ENCODE peak calls at places on chromosomes 11 and 22, in nine cellular contexts. B is stimulated activated CD4-positive, alpha-beta T cell treated with anti-CD3 and anti-CD28 coated beads, Interleukin-4, amount 100 ng/mL, for 1 hour; I is psoas muscle; A is HFF-Myc; R is iris pigment epithelial cell; U is effector CD8-positive, alpha-beta T cell; Q is ovary; X is lower leg skin; E is D341Med. G is an unnamed sample.

GRCh38 chr22:19720150-19720827 is 3.0 kb upstream of the GP1BB start:
- DNase-seq in B (no peak), I (no peak), A (no peak), R (no peak), U (no peak), Q (no peak), X (no peak), E (no peak), G (no peak)

GRCh38 chr11:134024420-134025085 is 44.3 kb upstream of the JAM3 start:
- DNase-seq in B (peak), I (no peak), A (no peak), R (peak), U (no peak), Q (no peak), X (no peak), E (no peak), G (peak)

GRCh38 chr22:24180316-24181087 is 785 bp upstream of the SUSD2 start:
- DNase-seq in B (no peak), I (peak), A (no peak), R (no peak), U (no peak), Q (no peak), X (no peak), E (no peak), G (no peak)

GRCh38 chr22:40341604-40342003 is 4.7 kb upstream of the ADSL start:
- DNase-seq in B (no peak), I (no peak), A (no peak), R (no peak), U (no peak), Q (no peak), X (peak), E (no peak), G (no peak)

GRCh38 chr22:39306456-39307361 is 12.7 kb downstream of the RPL3 start:
- DNase-seq in B (peak), I (no peak), A (no peak), R (peak), U (peak), Q (no peak), X (no peak), E (no peak), G (peak)

GRCh38 chr22:46612904-46613605 is 7.1 kb upstream of the GRAMD4 start:
- DNase-seq in B (peak), I (no peak), A (no peak), R (no peak), U (no peak), Q (no peak), X (no peak), E (no peak), G (no peak)

GRCh38 chr11:102341844-102342318 is 5.1 kb upstream of the BIRC2 start:
- DNase-seq in B (peak), I (peak), A (peak), R (peak), U (peak), Q (peak), X (peak), E (peak), G (peak)

GRCh38 chr11:67273260-67273990 is 7.2 kb downstream of the GRK2 start:
- DNase-seq in B (no peak), I (peak), A (no peak), R (no peak), U (no peak), Q (peak), X (peak), E (no peak), G (no peak)

GRCh38 chr11:66969584-66970205 is 5.4 kb upstream of the C11orf86 start:
- DNase-seq in B (no peak), I (no peak), A (peak), R (peak), U (no peak), Q (no peak), X (no peak), E (no peak), G (peak)

GRCh38 chr11:63914896-63915681 is 1.9 kb downstream of the RCOR2 start:
- DNase-seq in B (no peak), I (no peak), A (no peak), R (no peak), U (no peak), Q (no peak), X (no peak), E (peak), G (no peak)

GRCh38 chr11:111194789-111195188 is 50.7 kb upstream of the POU2AF2 start:
- DNase-seq in B (no peak), I (no peak), A (no peak), R (no peak), U (no peak), Q (no peak), X (no peak), E (no peak), G (no peak)

GRCh38 chr11:111514216-111515031 is at the start of gene HOATZ:
- DNase-seq in B (peak), I (no peak), A (no peak), R (peak), U (no peak), Q (no peak), X (no peak), E (no peak), G (no peak)

GRCh38 chr11:1953489-1954284 is 6.6 kb downstream of the MRPL23 start:
- DNase-seq in B (peak), I (peak), A (no peak), R (no peak), U (no peak), Q (peak), X (peak), E (no peak), G (no peak)

GRCh38 chr11:126926376-126926791 is 74.2 kb downstream of the KIRREL3 start:
- DNase-seq in B (no peak), I (no peak), A (no peak), R (no peak), U (no peak), Q (no peak), X (peak), E (no peak), G (no peak)

GRCh38 chr11:68974421-68975194 is 6.2 kb downstream of the MRGPRD start:
- DNase-seq in B (no peak), I (peak), A (no peak), R (peak), U (no peak), Q (no peak), X (peak), E (no peak), G (peak)

GRCh38 chr11:126485986-126486635 is 130.6 kb downstream of the ST3GAL4 start:
- DNase-seq in B (no peak), I (peak), A (no peak), R (no peak), U (no peak), Q (no peak), X (no peak), E (no peak), G (no peak)

GRCh38 chr11:119316017-119316728 is 757 bp downstream of the MCAM start:
- DNase-seq in B (no peak), I (peak), A (no peak), R (no peak), U (no peak), Q (peak), X (no peak), E (no peak), G (peak)